ENCODE peak calls at places on chromosomes 2 and 18, in eight cellular contexts. One of them, this sample, is unnamed.

GRCh38 chr2:149686677-149687427 is 99.3 kb upstream of the MMADHC start:
- DNase-seq in dorsolateral prefrontal cortex: no peak
- DNase-seq in body of pancreas: no peak
- DNase-seq in sigmoid colon: no peak
- DNase-seq in vagina: no peak
- DNase-seq in A549: no peak
- DNase-seq in foreskin keratinocyte: no peak
- DNase-seq in hepatocyte: no peak
- DNase-seq in this sample: no peak

GRCh38 chr2:239274391-239275001 is 126.3 kb downstream of the HDAC4 start:
- DNase-seq in dorsolateral prefrontal cortex: peak
- DNase-seq in body of pancreas: peak
- DNase-seq in sigmoid colon: peak
- DNase-seq in vagina: no peak
- DNase-seq in A549: peak
- DNase-seq in foreskin keratinocyte: peak
- DNase-seq in hepatocyte: no peak
- DNase-seq in this sample: no peak

GRCh38 chr2:215401896-215402379 is 33.9 kb downstream of the FN1 start:
- DNase-seq in dorsolateral prefrontal cortex: no peak
- DNase-seq in body of pancreas: no peak
- DNase-seq in sigmoid colon: no peak
- DNase-seq in vagina: no peak
- DNase-seq in A549: no peak
- DNase-seq in foreskin keratinocyte: peak
- DNase-seq in hepatocyte: no peak
- DNase-seq in this sample: no peak

GRCh38 chr2:39593439-39594393 is 72.0 kb upstream of the TMEM178A start:
- DNase-seq in dorsolateral prefrontal cortex: peak
- DNase-seq in body of pancreas: peak
- DNase-seq in sigmoid colon: no peak
- DNase-seq in vagina: no peak
- DNase-seq in A549: peak
- DNase-seq in foreskin keratinocyte: peak
- DNase-seq in hepatocyte: peak
- DNase-seq in this sample: peak

GRCh38 chr2:10097352-10098148 is 17.3 kb upstream of the CYS1 start:
- DNase-seq in dorsolateral prefrontal cortex: peak
- DNase-seq in body of pancreas: peak
- DNase-seq in sigmoid colon: peak
- DNase-seq in vagina: no peak
- DNase-seq in A549: peak
- DNase-seq in foreskin keratinocyte: peak
- DNase-seq in hepatocyte: peak
- DNase-seq in this sample: peak

GRCh38 chr2:96195410-96196071 is 13.1 kb downstream of the STARD7 start:
- DNase-seq in dorsolateral prefrontal cortex: no peak
- DNase-seq in body of pancreas: no peak
- DNase-seq in sigmoid colon: no peak
- DNase-seq in vagina: no peak
- DNase-seq in A549: no peak
- DNase-seq in foreskin keratinocyte: no peak
- DNase-seq in hepatocyte: no peak
- DNase-seq in this sample: no peak

GRCh38 chr18:79615586-79615985 is 64.0 kb upstream of the CTDP1 start:
- DNase-seq in dorsolateral prefrontal cortex: no peak
- DNase-seq in body of pancreas: no peak
- DNase-seq in sigmoid colon: no peak
- DNase-seq in vagina: no peak
- DNase-seq in A549: no peak
- DNase-seq in foreskin keratinocyte: no peak
- DNase-seq in hepatocyte: no peak
- DNase-seq in this sample: no peak

GRCh38 chr2:179963626-179964025 is 43.5 kb downstream of the CWC22 start:
- DNase-seq in dorsolateral prefrontal cortex: no peak
- DNase-seq in body of pancreas: no peak
- DNase-seq in sigmoid colon: no peak
- DNase-seq in vagina: no peak
- DNase-seq in A549: no peak
- DNase-seq in foreskin keratinocyte: peak
- DNase-seq in hepatocyte: no peak
- DNase-seq in this sample: no peak

GRCh38 chr2:224894356-224894755 is 147.9 kb downstream of the DOCK10 start:
- DNase-seq in dorsolateral prefrontal cortex: no peak
- DNase-seq in body of pancreas: no peak
- DNase-seq in sigmoid colon: no peak
- DNase-seq in vagina: no peak
- DNase-seq in A549: no peak
- DNase-seq in foreskin keratinocyte: no peak
- DNase-seq in hepatocyte: no peak
- DNase-seq in this sample: no peak

GRCh38 chr2:186995092-186995491 is 146.1 kb upstream of the ZSWIM2 start:
- DNase-seq in dorsolateral prefrontal cortex: no peak
- DNase-seq in body of pancreas: no peak
- DNase-seq in sigmoid colon: no peak
- DNase-seq in vagina: no peak
- DNase-seq in A549: no peak
- DNase-seq in foreskin keratinocyte: peak
- DNase-seq in hepatocyte: no peak
- DNase-seq in this sample: no peak

GRCh38 chr18:9653390-9653789 is 39.0 kb upstream of the PPP4R1 start:
- DNase-seq in dorsolateral prefrontal cortex: peak
- DNase-seq in body of pancreas: peak
- DNase-seq in sigmoid colon: peak
- DNase-seq in vagina: no peak
- DNase-seq in A549: no peak
- DNase-seq in foreskin keratinocyte: no peak
- DNase-seq in hepatocyte: no peak
- DNase-seq in this sample: no peak

GRCh38 chr2:178194600-178195389 is 483 bp downstream of the OSBPL6 start:
- DNase-seq in dorsolateral prefrontal cortex: peak
- DNase-seq in body of pancreas: peak
- DNase-seq in sigmoid colon: peak
- DNase-seq in vagina: no peak
- DNase-seq in A549: peak
- DNase-seq in foreskin keratinocyte: peak
- DNase-seq in hepatocyte: peak
- DNase-seq in this sample: peak

GRCh38 chr2:181952413-181953226 is 33.0 kb upstream of the PPP1R1C start:
- DNase-seq in dorsolateral prefrontal cortex: no peak
- DNase-seq in body of pancreas: no peak
- DNase-seq in sigmoid colon: no peak
- DNase-seq in vagina: no peak
- DNase-seq in A549: no peak
- DNase-seq in foreskin keratinocyte: no peak
- DNase-seq in hepatocyte: no peak
- DNase-seq in this sample: no peak

GRCh38 chr18:44909191-44909719 is 228.6 kb downstream of the SETBP1 start:
- DNase-seq in dorsolateral prefrontal cortex: no peak
- DNase-seq in body of pancreas: no peak
- DNase-seq in sigmoid colon: no peak
- DNase-seq in vagina: no peak
- DNase-seq in A549: no peak
- DNase-seq in foreskin keratinocyte: peak
- DNase-seq in hepatocyte: peak
- DNase-seq in this sample: no peak

GRCh38 chr2:47725808-47726207 is 57.1 kb upstream of the MSH6 start:
- DNase-seq in dorsolateral prefrontal cortex: no peak
- DNase-seq in body of pancreas: no peak
- DNase-seq in sigmoid colon: no peak
- DNase-seq in vagina: no peak
- DNase-seq in A549: no peak
- DNase-seq in foreskin keratinocyte: no peak
- DNase-seq in hepatocyte: no peak
- DNase-seq in this sample: no peak

DNA sequence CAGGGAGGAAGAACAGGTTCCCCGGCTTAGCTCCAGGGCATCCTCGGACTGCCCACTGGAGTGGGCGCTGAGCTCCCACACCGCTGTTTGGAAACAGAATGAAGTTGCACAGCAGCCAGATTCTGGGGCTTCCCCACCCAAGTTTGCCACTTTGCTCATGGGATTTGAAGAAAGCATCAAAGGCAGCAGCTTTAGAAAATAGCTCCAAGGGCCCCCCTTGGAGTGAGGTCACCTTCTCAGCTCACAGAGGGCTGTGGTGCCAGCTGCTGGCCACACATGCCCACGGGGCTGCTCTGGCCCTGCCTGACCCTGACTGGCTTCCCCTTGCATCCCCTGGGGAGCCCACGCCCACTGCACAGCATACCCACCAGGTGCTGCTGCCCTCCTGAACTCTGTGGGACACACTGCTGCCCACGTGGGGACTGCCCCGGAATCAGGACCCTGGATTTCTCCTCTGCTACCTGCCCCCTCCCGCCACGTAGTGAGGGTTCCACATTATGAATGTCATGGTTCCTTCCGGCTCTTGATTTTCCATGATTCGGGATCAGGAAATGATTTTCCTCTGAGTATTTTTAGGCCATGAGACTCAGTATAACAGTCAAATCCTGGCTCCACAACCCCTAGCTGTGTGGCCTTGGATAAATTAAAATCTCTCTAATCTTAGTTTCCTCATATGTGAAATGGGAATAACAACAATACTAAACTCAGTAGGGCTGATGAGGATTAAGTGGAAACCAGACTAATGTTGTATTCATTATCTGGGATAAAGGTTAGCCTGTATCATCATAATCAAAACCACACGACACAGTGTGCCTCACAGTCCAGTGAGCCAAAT is 70.2 kb downstream of the TGOLN2 start:
- DNase-seq in dorsolateral prefrontal cortex: no peak
- DNase-seq in body of pancreas: no peak
- DNase-seq in sigmoid colon: no peak
- DNase-seq in vagina: no peak
- DNase-seq in A549: no peak
- DNase-seq in foreskin keratinocyte: no peak
- DNase-seq in hepatocyte: no peak
- DNase-seq in this sample: no peak
- H3K27ac ChIP-seq in dorsolateral prefrontal cortex: peak
- H3K27ac ChIP-seq in body of pancreas: peak
- H3K27ac ChIP-seq in sigmoid colon: peak
- H3K27ac ChIP-seq in vagina: peak
- H3K27ac ChIP-seq in A549: no peak
- H3K27ac ChIP-seq in foreskin keratinocyte: no peak
- H3K27ac ChIP-seq in hepatocyte: peak
- H3K27ac ChIP-seq in this sample: peak

GRCh38 chr18:26657618-26658581 is 109.5 kb upstream of the KCTD1 start:
- DNase-seq in dorsolateral prefrontal cortex: no peak
- DNase-seq in body of pancreas: no peak
- DNase-seq in sigmoid colon: no peak
- DNase-seq in vagina: no peak
- DNase-seq in A549: no peak
- DNase-seq in foreskin keratinocyte: peak
- DNase-seq in hepatocyte: no peak
- DNase-seq in this sample: no peak

GRCh38 chr18:26655614-26656400 is 107.5 kb upstream of the KCTD1 start:
- DNase-seq in dorsolateral prefrontal cortex: peak
- DNase-seq in body of pancreas: peak
- DNase-seq in sigmoid colon: peak
- DNase-seq in vagina: no peak
- DNase-seq in A549: peak
- DNase-seq in foreskin keratinocyte: peak
- DNase-seq in hepatocyte: peak
- DNase-seq in this sample: peak

GRCh38 chr18:26655010-26655613 is 106.8 kb upstream of the KCTD1 start:
- DNase-seq in dorsolateral prefrontal cortex: no peak
- DNase-seq in body of pancreas: no peak
- DNase-seq in sigmoid colon: no peak
- DNase-seq in vagina: no peak
- DNase-seq in A549: peak
- DNase-seq in foreskin keratinocyte: peak
- DNase-seq in hepatocyte: peak
- DNase-seq in this sample: no peak

GRCh38 chr18:26656401-26656943 is 108.1 kb upstream of the KCTD1 start:
- DNase-seq in dorsolateral prefrontal cortex: no peak
- DNase-seq in body of pancreas: no peak
- DNase-seq in sigmoid colon: no peak
- DNase-seq in vagina: no peak
- DNase-seq in A549: no peak
- DNase-seq in foreskin keratinocyte: no peak
- DNase-seq in hepatocyte: no peak
- DNase-seq in this sample: no peak

DNA sequence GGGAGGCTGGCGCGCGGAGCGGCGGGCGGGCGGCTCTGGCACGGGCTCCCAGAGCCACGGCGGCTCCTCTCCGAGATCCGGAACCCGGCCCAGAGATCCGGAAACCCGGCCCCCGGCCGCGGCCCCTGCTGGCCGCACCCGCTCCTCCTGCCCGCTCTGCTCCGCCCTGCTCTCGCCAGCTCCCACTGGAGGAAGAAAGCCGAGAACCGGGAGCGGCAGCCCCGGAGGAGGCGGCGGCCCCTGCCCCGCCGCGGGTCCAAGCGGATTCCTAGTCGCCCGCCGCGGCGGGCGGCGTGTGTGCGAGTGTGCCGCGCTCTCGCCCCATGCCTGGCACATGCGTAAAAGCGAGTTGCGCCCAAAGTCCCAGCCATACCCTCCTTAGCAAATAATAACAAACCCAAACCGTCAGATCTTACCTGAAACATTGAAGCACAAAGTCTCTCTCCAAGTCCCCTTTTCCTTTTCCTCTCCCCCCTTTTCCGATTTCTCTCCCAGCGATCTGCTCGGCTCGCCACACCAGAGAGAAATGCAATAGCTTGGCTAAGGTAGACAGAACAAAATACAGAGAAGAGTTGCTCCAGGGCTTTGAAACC is 108.7 kb upstream of the KCTD1 start:
- DNase-seq in dorsolateral prefrontal cortex: peak
- DNase-seq in body of pancreas: peak
- DNase-seq in sigmoid colon: peak
- DNase-seq in vagina: no peak
- DNase-seq in A549: peak
- DNase-seq in foreskin keratinocyte: peak
- DNase-seq in hepatocyte: peak
- DNase-seq in this sample: peak
- TF ChIP-seq CTCF in dorsolateral prefrontal cortex: peak
- TF ChIP-seq CTCF in body of pancreas: peak
- TF ChIP-seq CTCF in sigmoid colon: no peak
- TF ChIP-seq CTCF in vagina: no peak
- TF ChIP-seq CTCF in A549: no peak
- TF ChIP-seq CTCF in foreskin keratinocyte: peak
- TF ChIP-seq CTCF in hepatocyte: peak
- TF ChIP-seq CTCF in this sample: no peak

GRCh38 chr2:15703365-15703869 is 111.7 kb downstream of the DDX1 start:
- DNase-seq in dorsolateral prefrontal cortex: no peak
- DNase-seq in body of pancreas: no peak
- DNase-seq in sigmoid colon: no peak
- DNase-seq in vagina: no peak
- DNase-seq in A549: no peak
- DNase-seq in foreskin keratinocyte: no peak
- DNase-seq in hepatocyte: no peak
- DNase-seq in this sample: no peak
- H3K27ac ChIP-seq in dorsolateral prefrontal cortex: no peak
- H3K27ac ChIP-seq in body of pancreas: no peak
- H3K27ac ChIP-seq in sigmoid colon: no peak
- H3K27ac ChIP-seq in vagina: peak
- H3K27ac ChIP-seq in A549: no peak
- H3K27ac ChIP-seq in foreskin keratinocyte: no peak
- H3K27ac ChIP-seq in hepatocyte: no peak
- H3K27ac ChIP-seq in this sample: peak

DNA sequence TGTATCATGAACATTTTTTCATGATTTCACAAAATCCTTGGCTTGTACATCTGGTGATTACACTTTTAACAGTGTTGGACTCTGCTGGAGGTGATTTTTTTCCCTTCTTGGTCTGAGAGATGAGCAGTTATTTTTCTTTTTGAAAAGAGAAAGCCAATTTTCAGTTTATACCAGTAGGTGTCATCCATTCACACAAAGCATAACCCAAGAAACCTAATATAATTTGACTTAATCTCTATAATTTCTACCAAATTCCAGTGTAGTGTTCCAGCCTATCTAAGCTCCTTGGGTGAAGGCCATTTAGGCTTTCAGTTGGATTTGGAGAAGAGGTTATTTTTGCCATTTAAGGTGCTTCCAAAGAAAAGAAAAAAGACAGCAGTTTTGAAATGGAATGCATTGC is 7.7 kb upstream of the ICOS start:
- DNase-seq in dorsolateral prefrontal cortex: no peak
- DNase-seq in body of pancreas: no peak
- DNase-seq in sigmoid colon: no peak
- DNase-seq in vagina: no peak
- DNase-seq in A549: no peak
- DNase-seq in foreskin keratinocyte: no peak
- DNase-seq in hepatocyte: no peak
- DNase-seq in this sample: no peak
- TF ChIP-seq CTCF in dorsolateral prefrontal cortex: no peak
- TF ChIP-seq CTCF in body of pancreas: no peak
- TF ChIP-seq CTCF in sigmoid colon: no peak
- TF ChIP-seq CTCF in vagina: no peak
- TF ChIP-seq CTCF in A549: peak
- TF ChIP-seq CTCF in foreskin keratinocyte: peak
- TF ChIP-seq CTCF in hepatocyte: peak
- TF ChIP-seq CTCF in this sample: peak

This sample was measured in lung.